ENCODE peak calls at places on chromosomes 1 and 21, in five cellular contexts. Q is glutamatergic neuron, V is BE2C, K is RWPE1, D is AG09319. M is an unnamed sample.

GRCh38 chr1:13228343-13228781 is 2.4 kb upstream of the PRAMEF18 start:
- DNase-seq in D (no peak), Q (no peak), K (no peak), V (peak), M (no peak)

GRCh38 chr1:61393575-61393974 is 311.2 kb downstream of the NFIA start:
- DNase-seq in V (no peak), D (no peak), Q (no peak), K (no peak), M (no peak)

GRCh38 chr1:50978144-50978851 is 8.3 kb downstream of the CDKN2C start:
- DNase-seq in D (no peak), V (peak), K (peak), Q (peak), M (peak)

GRCh38 chr1:67646145-67647035 is 38.6 kb upstream of the GADD45A start:
- DNase-seq in Q (peak), D (peak), K (no peak), V (peak), M (no peak)

GRCh38 chr1:29332204-29332603 is 95.9 kb downstream of the PTPRU start:
- DNase-seq in K (no peak), D (no peak), V (peak), Q (peak), M (peak)

GRCh38 chr1:185315364-185316108 is 1.5 kb downstream of the IVNS1ABP start:
- DNase-seq in V (no peak), Q (no peak), D (no peak), K (no peak), M (no peak)

GRCh38 chr1:218524986-218525385 is 179.8 kb downstream of the TGFB2 start:
- DNase-seq in D (no peak), K (no peak), V (no peak), Q (no peak), M (no peak)

GRCh38 chr1:18557621-18558465 is 72.8 kb upstream of the PAX7 start:
- DNase-seq in V (peak), Q (peak), K (no peak), D (no peak), M (peak)

GRCh38 chr21:44508426-44508710 is 31.6 kb downstream of the KRTAP10-1 start:
- DNase-seq in D (no peak), Q (peak), V (no peak), K (no peak), M (no peak)

GRCh38 chr1:225911207-225912130 is 12.6 kb downstream of the PYCR2 start:
- DNase-seq in V (peak), Q (peak), D (no peak), K (no peak), M (peak)

GRCh38 chr1:119743776-119744597 is 24.7 kb downstream of the HMGCS2 start:
- DNase-seq in V (peak), Q (peak), K (peak), D (peak), M (peak)

GRCh38 chr1:74343191-74343590 is 108.0 kb downstream of the TNNI3K start:
- DNase-seq in V (peak), D (no peak), K (no peak), Q (peak), M (no peak)

GRCh38 chr1:36876990-36877389 is 157.3 kb downstream of the GRIK3 start:
- DNase-seq in V (no peak), K (no peak), Q (no peak), D (no peak), M (no peak)

GRCh38 chr1:26998319-26999300 is 5.1 kb downstream of the TRNP1 start:
- DNase-seq in V (no peak), K (peak), D (no peak), Q (no peak), M (no peak)

GRCh38 chr1:10785855-10786638 is 10.4 kb downstream of the CASZ1 start:
- DNase-seq in K (no peak), Q (no peak), D (no peak), V (no peak), M (no peak)

GRCh38 chr1:178725603-178726517 is 816 bp downstream of the RALGPS2 start:
- DNase-seq in Q (peak), V (peak), D (peak), K (peak), M (peak)
- TF ChIP-seq CTCF in Q (no peak), V (no peak), D (peak), K (no peak), M (peak)

DNA sequence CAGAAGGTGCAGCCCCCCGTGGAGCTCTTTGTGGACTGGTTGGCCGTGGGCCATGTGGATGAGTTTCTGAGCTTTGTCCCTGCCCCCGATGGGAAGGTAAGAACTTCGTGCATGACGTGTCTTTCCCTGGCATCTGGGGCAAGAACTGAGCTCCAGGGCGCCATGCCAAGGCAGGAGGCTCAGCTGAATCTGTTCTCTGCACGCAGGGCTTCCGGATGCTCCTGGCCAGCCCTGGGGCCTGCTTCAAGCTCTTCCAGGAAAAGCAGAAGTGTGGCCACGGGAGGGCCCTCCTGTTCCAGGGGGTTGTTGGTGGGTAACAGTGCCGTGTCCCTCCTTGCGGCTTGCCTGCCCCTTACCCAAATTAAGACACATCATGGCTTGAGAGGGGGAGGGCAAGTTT is 27.7 kb downstream of the PADI3 start:
- DNase-seq in Q (no peak), V (no peak), K (peak), D (peak), M (no peak)
- TF ChIP-seq CTCF in Q (no peak), V (no peak), K (peak), D (no peak), M (no peak)

GRCh38 chr1:25469177-25469576 is 38.5 kb downstream of the MACO1 start:
- DNase-seq in Q (no peak), V (no peak), D (no peak), K (peak), M (no peak)
- TF ChIP-seq CTCF in Q (no peak), V (no peak), D (no peak), K (no peak), M (no peak)

GRCh38 chr1:106889504-106890027 is 166.9 kb upstream of the PRMT6 start:
- DNase-seq in D (no peak), Q (no peak), K (no peak), V (no peak), M (no peak)
- TF ChIP-seq CTCF in D (no peak), Q (no peak), K (no peak), V (no peak), M (no peak)

GRCh38 chr1:165143437-165144065 is 213.0 kb downstream of the LMX1A start:
- DNase-seq in Q (peak), K (peak), D (no peak), V (peak), M (no peak)
- TF ChIP-seq CTCF in Q (peak), K (peak), D (peak), V (peak), M (peak)

DNA sequence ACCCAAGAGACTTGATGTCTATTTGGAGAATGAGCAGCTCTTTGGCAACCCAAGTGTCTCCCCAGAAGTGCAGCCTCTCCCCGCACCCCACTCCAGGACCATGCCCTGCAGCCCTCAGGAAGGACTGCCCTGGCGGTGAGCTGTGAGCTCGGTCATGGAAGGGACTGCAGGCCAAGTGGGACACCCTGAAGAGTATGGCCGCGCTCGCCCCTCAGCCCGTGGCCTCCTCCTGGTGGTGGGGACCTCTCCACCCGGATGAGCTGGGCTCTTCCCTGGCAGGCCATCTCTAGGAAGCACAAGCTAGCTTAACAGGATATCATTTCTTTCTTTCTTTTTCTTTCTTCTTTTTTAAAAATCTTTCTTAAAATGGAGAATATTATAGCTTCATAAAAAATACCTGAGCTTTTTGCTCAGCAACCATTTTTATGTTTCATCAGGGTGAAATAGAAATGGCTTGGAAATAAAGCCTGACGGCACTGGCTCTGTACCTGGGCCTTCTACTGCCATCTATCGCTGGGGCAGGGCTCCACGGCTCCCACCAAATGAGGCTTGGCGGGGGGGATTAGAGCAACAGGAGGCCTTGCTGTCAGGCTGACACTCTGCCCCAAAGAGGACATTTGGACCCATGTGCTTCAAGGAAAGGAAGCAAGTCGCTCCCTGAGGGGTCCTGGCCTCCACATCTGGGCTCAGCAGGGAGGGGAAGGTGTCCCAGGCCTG is 296.2 kb upstream of the VAMP3 start:
- DNase-seq in Q (no peak), V (no peak), D (no peak), K (no peak), M (no peak)
- TF ChIP-seq CTCF in Q (no peak), V (no peak), D (no peak), K (no peak), M (no peak)